ENCODE peak calls at places on chromosomes 1 and 21, in five cellular contexts. C, U, M, L and A are unnamed samples.

GRCh38 chr1:206713070-206713469 is 28.4 kb downstream of the MAPKAPK2 start:
- DNase-seq in C (no peak), M (no peak), U (no peak), L (no peak), A (no peak)

GRCh38 chr1:208036918-208037567 is 126.1 kb upstream of the CD34 start:
- DNase-seq in L (no peak), M (no peak), C (no peak), U (no peak), A (no peak)

GRCh38 chr1:113809651-113810602 is 2.3 kb downstream of the RSBN1 start:
- DNase-seq in U (no peak), C (no peak), M (no peak), L (no peak), A (no peak)

GRCh38 chr21:37551406-37552355 is 185.1 kb downstream of the DYRK1A start:
- DNase-seq in L (no peak), C (no peak), M (no peak), U (no peak), A (peak; percentile 61)

GRCh38 chr1:178004926-178005391 is 35.1 kb upstream of the SEC16B start:
- DNase-seq in U (no peak), M (no peak), C (no peak), L (no peak), A (no peak)

GRCh38 chr1:205416326-205416725 is 5.5 kb downstream of the LEMD1 start:
- DNase-seq in M (no peak), C (no peak), U (no peak), L (no peak), A (no peak)

GRCh38 chr1:245873883-245874671 is 633.0 kb downstream of the SMYD3 start:
- DNase-seq in U (no peak), C (no peak), L (no peak), M (no peak), A (no peak)

GRCh38 chr1:160260436-160261382 is 1.6 kb downstream of the DCAF8 start:
- DNase-seq in C (no peak), L (no peak), M (no peak), U (no peak), A (no peak)

GRCh38 chr1:224168859-224169380 is 14.1 kb upstream of the DEGS1 start:
- DNase-seq in L (no peak), C (no peak), M (no peak), U (no peak), A (no peak)

GRCh38 chr21:45289134-45289533 is 1.4 kb upstream of the POFUT2 start:
- DNase-seq in M (no peak), C (no peak), U (no peak), L (no peak), A (no peak)

GRCh38 chr1:78060857-78061563 is 15.2 kb downstream of the GIPC2 start:
- DNase-seq in M (no peak), U (no peak), C (no peak), L (no peak), A (no peak)

GRCh38 chr1:52632732-52633290 is at the start of gene SHISAL2A:
- DNase-seq in L (no peak), U (peak; percentile 76), C (peak; percentile 45), M (peak; percentile 73), A (no peak)